ENCODE peak calls at places on chromosomes 13 and 19, in seven cellular contexts. M is stomach, S is HAP-1, W is mesenchymal stem cell, P is cardiac fibroblast, X is IMR-90, H is A549. K is an unnamed sample.
A peak's percentile ranks its signal among the peaks of the same experiment; 100 is the strongest.

GRCh38 chr19:35783469-35784400 is 8.4 kb downstream of the ARHGAP33 start:
- DNase-seq in M (no peak), S (no peak), W (no peak), P (no peak), X (no peak), H (no peak), K (no peak)

GRCh38 chr13:108957369-108958012 is 328.1 kb downstream of the MYO16 start:
- DNase-seq in M (no peak), S (no peak), W (peak; percentile 63), P (peak; percentile 91), X (peak; percentile 85), H (peak; percentile 16), K (peak; percentile 74)

GRCh38 chr19:43534811-43535761 is 2.1 kb downstream of the ZNF575 start:
- DNase-seq in M (peak; percentile 68), S (peak; percentile 56), W (peak; percentile 74), P (peak; percentile 64), X (peak; percentile 61), H (peak; percentile 59), K (peak; percentile 40)

GRCh38 chr13:49356224-49356623 is 87.6 kb downstream of the CAB39L start:
- DNase-seq in M (no peak), S (no peak), W (peak; percentile 83), P (peak; percentile 93), X (peak; percentile 96), H (no peak), K (no peak)

GRCh38 chr19:20244356-20244755 is 77.3 kb downstream of the ZNF486 start:
- DNase-seq in M (no peak), S (no peak), W (no peak), P (no peak), X (no peak), H (no peak), K (no peak)

GRCh38 chr13:113022391-113023216 is 53.6 kb downstream of the MCF2L start:
- DNase-seq in M (no peak), S (peak; percentile 85), W (peak; percentile 2), P (no peak), X (no peak), H (no peak), K (no peak)

GRCh38 chr19:19460761-19461265 is 54.5 kb downstream of the TSSK6 start:
- DNase-seq in M (peak; percentile 40), S (no peak), W (peak; percentile 57), P (peak; percentile 55), X (peak; percentile 30), H (no peak), K (no peak)

GRCh38 chr13:109243311-109243951 is 543.0 kb downstream of the IRS2 start:
- DNase-seq in M (no peak), S (no peak), W (peak; percentile 92), P (peak; percentile 98), X (peak; percentile 91), H (peak; percentile 33), K (peak; percentile 11)

GRCh38 chr13:92938481-92939020 is 288.1 kb upstream of the GPC6 start:
- DNase-seq in M (no peak), S (no peak), W (no peak), P (no peak), X (no peak), H (no peak), K (no peak)

GRCh38 chr19:35076026-35076370 is 34.5 kb downstream of the HPN start:
- DNase-seq in M (no peak), S (no peak), W (no peak), P (no peak), X (no peak), H (no peak), K (no peak)

GRCh38 chr13:39273953-39274352 is 235.7 kb downstream of the NHLRC3 start:
- DNase-seq in M (peak; percentile 33), S (peak; percentile 20), W (no peak), P (peak; percentile 14), X (no peak), H (no peak), K (peak; percentile 19)

GRCh38 chr13:109416001-109416400 is 370.4 kb downstream of the IRS2 start:
- DNase-seq in M (no peak), S (no peak), W (no peak), P (no peak), X (no peak), H (no peak), K (no peak)

GRCh38 chr19:1064661-1065605 is 2.0 kb upstream of the ARHGAP45 start:
- DNase-seq in M (peak; percentile 81), S (peak; percentile 59), W (peak; percentile 77), P (peak; percentile 72), X (peak; percentile 68), H (peak; percentile 44), K (peak; percentile 66)

GRCh38 chr13:112444001-112444311 is 67.8 kb downstream of the SPACA7 start:
- DNase-seq in M (peak; percentile 75), S (peak; percentile 37), W (peak; percentile 26), P (peak; percentile 60), X (peak; percentile 42), H (peak; percentile 38), K (peak; percentile 47)

GRCh38 chr19:40315812-40316475 is 30.8 kb upstream of the AKT2 start:
- DNase-seq in M (no peak), S (no peak), W (no peak), P (no peak), X (no peak), H (no peak), K (no peak)

GRCh38 chr13:86298741-86299140 is 499.5 kb upstream of the SLITRK6 start:
- DNase-seq in M (no peak), S (no peak), W (no peak), P (no peak), X (no peak), H (no peak), K (no peak)

GRCh38 chr19:23817519-23817918 is 58.8 kb upstream of the ZNF681 start:
- DNase-seq in M (peak; percentile 31), S (no peak), W (peak; percentile 17), P (peak; percentile 36), X (peak; percentile 4), H (no peak), K (peak; percentile 9)

GRCh38 chr13:57784633-57785032 is 153.1 kb downstream of the PCDH17 start:
- DNase-seq in M (no peak), S (no peak), W (no peak), P (no peak), X (no peak), H (no peak), K (no peak)

GRCh38 chr19:50717891-50718254 is 1.7 kb downstream of the SHANK1 start:
- DNase-seq in M (no peak), S (no peak), W (no peak), P (no peak), X (no peak), H (no peak), K (no peak)

DNA sequence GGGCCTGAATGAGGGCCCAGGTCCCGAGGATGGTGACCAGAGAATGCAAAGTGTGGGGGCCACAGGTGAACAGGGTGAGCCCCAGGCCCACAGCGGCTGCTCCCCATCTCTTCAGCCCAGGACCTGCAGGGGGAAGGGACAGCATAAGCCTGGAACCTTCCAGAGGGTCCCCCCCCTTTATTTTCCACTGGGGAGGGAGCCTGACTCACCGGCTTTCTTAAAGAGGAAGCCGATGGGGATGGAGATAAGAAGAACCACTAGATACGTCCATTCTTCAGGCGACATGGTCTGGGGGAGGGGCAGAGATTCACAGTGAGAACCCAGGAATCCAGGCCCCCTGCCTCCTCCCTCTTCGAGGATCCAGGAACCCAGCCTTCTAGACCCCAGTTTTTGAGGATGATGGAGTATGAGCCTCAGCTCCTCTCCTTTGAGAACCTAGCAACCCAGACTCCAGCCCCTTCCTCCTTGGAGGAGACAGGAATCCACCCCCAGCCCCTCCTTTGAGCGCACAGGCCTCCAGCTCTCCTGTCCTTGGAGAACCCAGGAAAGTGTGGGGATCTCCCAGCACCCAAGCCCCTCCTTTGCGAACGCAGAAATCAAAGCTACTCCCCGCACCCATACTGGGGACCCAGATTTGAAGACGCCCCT is 1.0 kb downstream of the MBOAT7 start:
- DNase-seq in M (no peak), S (no peak), W (peak; percentile 65), P (peak; percentile 47), X (peak; percentile 61), H (no peak), K (no peak)
- H3K4me3 ChIP-seq in M (peak overlapping the region; percentile 75), S (peak overlapping the region; percentile 56), W (peak overlapping the region; percentile 78), P (peak overlapping the region; percentile 85), X (peak overlapping the region; percentile 68), H (peak overlapping the region; percentile 67), K (peak overlapping the region; percentile 84)

DNA sequence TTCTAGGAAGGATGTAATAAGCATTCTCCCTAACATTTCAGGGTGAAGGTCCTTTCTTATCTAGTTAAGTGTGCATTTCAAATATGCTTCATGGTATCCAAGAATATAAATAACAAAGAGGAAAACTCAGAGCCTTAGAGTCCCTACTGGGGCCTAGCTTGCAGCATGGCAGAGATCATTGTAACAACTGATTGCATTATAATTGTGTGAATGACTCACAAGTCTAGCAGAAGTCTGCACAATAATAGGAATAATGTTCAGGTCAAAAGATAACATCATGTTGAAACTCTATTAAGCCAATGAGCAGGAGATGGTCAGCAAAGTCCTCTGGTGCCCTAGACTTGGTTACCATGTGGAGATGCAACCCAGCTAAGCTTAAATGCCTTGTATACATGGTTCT is 3.4 kb downstream of the POSTN start:
- DNase-seq in M (no peak), S (peak; percentile 93), W (peak; percentile 54), P (peak; percentile 75), X (peak; percentile 47), H (no peak), K (no peak)
- H3K4me3 ChIP-seq in M (no peak overlapping the region), S (no peak overlapping the region), W (no peak overlapping the region), P (peak overlapping the region; percentile 52), X (no peak overlapping the region), H (no peak overlapping the region), K (no peak overlapping the region)

GRCh38 chr13:31408927-31409326 is 209.2 kb downstream of the B3GLCT start:
- DNase-seq in M (no peak), S (no peak), W (no peak), P (no peak), X (no peak), H (no peak), K (no peak)
- H3K4me3 ChIP-seq in M (no peak overlapping the region), S (no peak overlapping the region), W (no peak overlapping the region), P (no peak overlapping the region), X (no peak overlapping the region), H (no peak overlapping the region), K (no peak overlapping the region)

GRCh38 chr13:98658131-98658530 is 81.2 kb upstream of the STK24 start:
- DNase-seq in M (no peak), S (peak; percentile 19), W (no peak), P (peak; percentile 9), X (no peak), H (no peak), K (no peak)
- H3K4me3 ChIP-seq in M (no peak overlapping the region), S (no peak overlapping the region), W (no peak overlapping the region), P (no peak overlapping the region), X (no peak overlapping the region), H (no peak overlapping the region), K (no peak overlapping the region)

GRCh38 chr13:62483774-62484173 is 1068.1 kb upstream of the PCDH20 start:
- DNase-seq in M (no peak), S (no peak), W (no peak), P (no peak), X (peak; percentile 7), H (no peak), K (peak; percentile 1)
- H3K4me3 ChIP-seq in M (no peak overlapping the region), S (no peak overlapping the region), W (no peak overlapping the region), P (no peak overlapping the region), X (no peak overlapping the region), H (no peak overlapping the region), K (no peak overlapping the region)

GRCh38 chr19:38710416-38710702 is 33.9 kb downstream of the CAPN12 start:
- DNase-seq in M (no peak), S (no peak), W (no peak), P (no peak), X (no peak), H (no peak), K (no peak)
- H3K4me3 ChIP-seq in M (no peak overlapping the region), S (no peak overlapping the region), W (no peak overlapping the region), P (no peak overlapping the region), X (no peak overlapping the region), H (no peak overlapping the region), K (no peak overlapping the region)

K was measured in MG63.